ENCODE peak calls at places on chromosomes 3 and 15, in seven cellular contexts. P is COR-L47; U is posterior cingulate gyrus; M is stimulated activated naive CD8-positive, alpha-beta T cell treated with anti-CD3 and anti-CD28 coated beads, Interleukin-15, Interleukin-2, amounts not matched to agents 100 U/mL and 50 U/mL, for 24 hours; Y is M059J; H is activated CD4-positive, alpha-beta T cell treated with anti-CD3 and anti-CD28 coated beads for 24 hours; L is fibroblast of lung. Q is an unnamed sample.

GRCh38 chr3:168250415-168250861 is 154.7 kb upstream of the GOLIM4 start:
- DNase-seq in Y (peak), P (peak), L (peak), H (no peak), M (no peak), U (no peak), Q (no peak)

GRCh38 chr3:131535131-131535530 is 32.4 kb upstream of the MRPL3 start:
- DNase-seq in M (no peak), L (peak), Y (peak), H (no peak), U (no peak), P (no peak), Q (no peak)

GRCh38 chr15:79339588-79340314 is 28.8 kb downstream of the TMED3 start:
- DNase-seq in U (no peak), H (no peak), Y (peak), P (peak), L (peak), M (no peak), Q (peak)

GRCh38 chr3:183488343-183488742 is 59.9 kb upstream of the MCF2L2 start:
- DNase-seq in Y (no peak), U (no peak), P (no peak), H (no peak), M (no peak), L (no peak), Q (no peak)

GRCh38 chr15:88454867-88455810 is 12.0 kb downstream of the MRPL46 start:
- DNase-seq in L (peak), H (no peak), M (peak), Y (peak), P (peak), U (peak), Q (peak)

GRCh38 chr3:69300296-69300695 is 85.6 kb downstream of the FRMD4B start:
- DNase-seq in Y (no peak), P (no peak), H (no peak), M (no peak), L (no peak), U (no peak), Q (peak)

GRCh38 chr3:134471521-134472193 is 14.1 kb downstream of the ANAPC13 start:
- DNase-seq in U (no peak), L (peak), H (no peak), Y (peak), P (no peak), M (no peak), Q (peak)

GRCh38 chr3:152720941-152721718 is 113.8 kb upstream of the P2RY1 start:
- DNase-seq in M (no peak), H (no peak), U (no peak), Y (no peak), L (no peak), P (no peak), Q (no peak)

GRCh38 chr15:49075876-49076275 is 29.6 kb upstream of the SECISBP2L start:
- DNase-seq in Y (no peak), H (no peak), U (no peak), M (no peak), L (no peak), P (no peak), Q (no peak)

GRCh38 chr3:142888484-142889262 is at the start of gene PCOLCE2:
- DNase-seq in Y (peak), M (peak), L (no peak), U (peak), H (no peak), P (peak), Q (peak)

GRCh38 chr15:75112848-75113492 is 88.7 kb upstream of the C15orf39 start:
- DNase-seq in U (no peak), P (no peak), M (no peak), Y (no peak), H (no peak), L (no peak), Q (no peak)

GRCh38 chr15:70857547-70858265 is 3.7 kb upstream of the LARP6 start:
- DNase-seq in L (peak), M (no peak), Y (no peak), U (no peak), P (no peak), H (no peak), Q (peak)